ENCODE peak calls at places on chromosomes 16 and 17, in six cellular contexts. C is uterus; Q is CD8-positive, alpha-beta memory T cell; M is GM23248; X is left ventricle myocardium inferior; V is ovary. O is an unnamed sample. For H3K27me3 and H3K4me1, the result is how much of the 10 kb centered on the place peaks cover.

GRCh38 chr16:74455213-74455612 is 33.9 kb upstream of the CLEC18B start:
- DNase-seq in C (no peak), V (no peak), X (no peak), Q (no peak), M (peak), O (no peak)

GRCh38 chr16:11994187-11995119 is 17.9 kb downstream of the SNX29 start:
- DNase-seq in Q (no peak), X (no peak), M (peak), V (no peak), C (no peak), O (no peak)

GRCh38 chr16:80569440-80570105 is 28.8 kb downstream of the DYNLRB2 start:
- DNase-seq in X (no peak), M (peak), V (no peak), Q (no peak), C (no peak), O (no peak)

GRCh38 chr17:31391496-31391949 is at the start of gene RAB11FIP4:
- DNase-seq in M (peak), X (no peak), V (no peak), C (no peak), Q (peak), O (no peak)

GRCh38 chr17:67400193-67400592 is 23.1 kb downstream of the PITPNC1 start:
- DNase-seq in V (no peak), X (no peak), C (no peak), Q (peak), M (no peak), O (no peak)

GRCh38 chr17:32654351-32654750 is 167.6 kb downstream of the CDK5R1 start:
- DNase-seq in C (no peak), V (no peak), M (no peak), Q (no peak), X (no peak), O (no peak)

GRCh38 chr16:89601906-89602272 is 11.6 kb upstream of the DPEP1 start:
- DNase-seq in M (peak), C (no peak), V (no peak), Q (no peak), X (no peak), O (no peak)

GRCh38 chr17:75048396-75048933 is 1.4 kb downstream of the KCTD2 start:
- DNase-seq in V (no peak), C (no peak), X (no peak), M (peak), Q (no peak), O (no peak)

GRCh38 chr16:10981697-10982216 is 37.4 kb downstream of the CLEC16A start:
- DNase-seq in X (no peak), C (no peak), V (no peak), M (peak), Q (no peak), O (no peak)

GRCh38 chr16:78770353-78771091 is 671.1 kb downstream of the WWOX start:
- DNase-seq in X (peak), C (peak), V (peak), M (peak), Q (peak), O (peak)

GRCh38 chr17:14940946-14941280 is 324.2 kb downstream of the PMP22 start:
- DNase-seq in V (no peak), Q (no peak), M (peak), X (no peak), C (no peak), O (no peak)

GRCh38 chr16:81804134-81804610 is 25.1 kb downstream of the PLCG2 start:
- DNase-seq in X (no peak), V (no peak), M (no peak), Q (no peak), C (no peak), O (no peak)

GRCh38 chr17:45648642-45649041 is 135.5 kb upstream of the CRHR1 start:
- DNase-seq in V (no peak), Q (no peak), X (no peak), C (no peak), M (no peak), O (peak)

GRCh38 chr17:18857864-18858566 is at the start of gene PRPSAP2:
- DNase-seq in M (peak), X (peak), Q (peak), V (peak), C (peak), O (peak)

GRCh38 chr17:3647769-3648540 is 11.4 kb downstream of the CTNS start:
- DNase-seq in V (no peak), M (peak), X (peak), Q (no peak), C (peak), O (no peak)

GRCh38 chr17:1169913-1170312 is 9.9 kb downstream of the ABR start:
- DNase-seq in V (no peak), M (no peak), Q (no peak), X (no peak), C (no peak), O (no peak)

GRCh38 chr17:41792835-41793748 is 6.6 kb upstream of the JUP start:
- DNase-seq in V (peak), X (peak), C (peak), M (peak), Q (no peak), O (peak)

DNA sequence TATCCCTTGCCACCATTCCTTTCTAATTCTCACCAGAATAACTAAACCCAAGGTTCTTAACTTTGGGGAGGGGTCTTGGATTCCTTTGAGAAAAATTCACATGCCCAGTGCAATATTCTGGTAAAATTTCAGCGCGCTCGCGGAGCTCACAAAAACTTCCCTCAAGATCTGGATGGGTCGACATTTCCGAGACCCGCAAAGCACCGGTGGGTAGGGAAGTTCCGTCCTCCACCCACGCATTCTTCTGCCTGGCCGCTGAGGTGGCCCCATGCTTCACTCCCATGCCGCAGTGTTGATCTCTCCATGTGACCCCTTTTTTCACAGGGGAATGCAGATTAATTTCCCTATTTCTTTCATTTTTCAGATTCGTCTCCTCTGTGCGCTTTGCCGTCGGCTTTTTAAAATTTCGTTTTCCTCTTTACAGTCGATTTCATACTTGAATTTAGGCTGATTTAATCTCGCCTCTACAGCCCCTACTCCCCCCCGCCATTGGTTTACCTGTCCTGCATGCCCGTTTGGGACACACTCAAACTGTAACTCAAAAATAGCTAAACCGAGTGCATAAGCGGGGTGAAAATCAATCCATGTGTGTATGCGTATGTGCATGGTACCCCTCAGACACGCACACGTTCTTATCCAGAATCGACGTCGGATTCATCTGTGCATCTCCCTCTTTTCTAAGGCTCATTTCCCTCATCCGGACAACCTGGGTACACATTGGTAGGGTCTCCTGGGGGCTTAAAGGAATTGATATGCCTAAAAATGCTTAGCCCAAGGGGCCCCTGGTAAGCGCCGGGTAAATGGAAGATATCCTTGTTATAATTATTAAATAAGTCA is 1.4 kb upstream of the SP6 start:
- DNase-seq in Q (no peak), V (no peak), C (no peak), X (no peak), M (peak), O (no peak)
- H3K27me3 ChIP-seq in Q (half or more), V (under half), C (under half), X (half or more), M (under half), O (half or more)

DNA sequence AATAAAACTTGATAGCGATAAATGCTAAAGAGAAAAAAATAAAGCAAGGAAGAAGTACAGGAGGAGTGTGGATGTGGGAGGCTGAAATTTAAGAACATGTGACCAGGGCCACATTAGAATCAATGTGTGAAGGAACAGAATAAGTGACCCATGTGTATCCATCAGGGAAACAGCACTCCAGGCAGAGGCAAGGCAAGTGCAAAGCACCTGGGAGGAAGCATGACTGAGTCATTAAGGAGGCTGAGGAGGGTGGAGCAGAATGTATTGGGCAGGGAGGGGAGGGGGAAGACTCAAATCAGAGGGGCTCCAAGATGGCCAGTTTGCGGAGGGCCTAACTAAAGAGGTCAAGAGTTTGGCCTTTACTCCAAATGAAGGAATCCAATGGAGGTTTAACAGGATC is 8.0 kb downstream of the CDR2 start:
- DNase-seq in M (no peak), Q (no peak), X (no peak), C (no peak), V (no peak), O (no peak)
- H3K4me1 ChIP-seq in M (under half), Q (half or more), X (under half), C (under half), V (under half), O (under half)

GRCh38 chr17:17039911-17040310 is 2.3 kb upstream of the MPRIP start:
- DNase-seq in C (no peak), X (no peak), Q (no peak), M (no peak), V (no peak), O (peak)

GRCh38 chr17:17042381-17042736 is at the start of gene MPRIP:
- DNase-seq in C (no peak), Q (no peak), M (no peak), V (no peak), X (no peak), O (no peak)

GRCh38 chr17:17041018-17041521 is 1.2 kb upstream of the MPRIP start:
- DNase-seq in C (no peak), X (no peak), V (peak), M (peak), Q (no peak), O (peak)

GRCh38 chr17:17042851-17043667 is 802 bp downstream of the MPRIP start:
- DNase-seq in Q (no peak), X (no peak), C (peak), V (peak), M (peak), O (peak)

GRCh38 chr17:17041571-17042380 is 481 bp upstream of the MPRIP start:
- DNase-seq in C (peak), M (peak), X (peak), V (peak), Q (peak), O (peak)
- H3K4me3 ChIP-seq in C (peak), M (peak), X (peak), V (peak), Q (peak), O (peak)

GRCh38 chr17:79543566-79543965 is 67.3 kb downstream of the RBFOX3 start:
- DNase-seq in Q (no peak), M (no peak), C (no peak), X (no peak), V (no peak), O (no peak)
- H3K27me3 ChIP-seq in Q (under half), M (under half), C (under half), X (half or more), V (under half), O (under half)

GRCh38 chr17:55434721-55435120 is 13.1 kb upstream of the MMD start:
- DNase-seq in Q (no peak), M (peak), C (no peak), X (no peak), V (no peak), O (no peak)
- H3K4me1 ChIP-seq in Q (under half), M (under half), C (under half), X (under half), V (under half), O (under half)

DNA sequence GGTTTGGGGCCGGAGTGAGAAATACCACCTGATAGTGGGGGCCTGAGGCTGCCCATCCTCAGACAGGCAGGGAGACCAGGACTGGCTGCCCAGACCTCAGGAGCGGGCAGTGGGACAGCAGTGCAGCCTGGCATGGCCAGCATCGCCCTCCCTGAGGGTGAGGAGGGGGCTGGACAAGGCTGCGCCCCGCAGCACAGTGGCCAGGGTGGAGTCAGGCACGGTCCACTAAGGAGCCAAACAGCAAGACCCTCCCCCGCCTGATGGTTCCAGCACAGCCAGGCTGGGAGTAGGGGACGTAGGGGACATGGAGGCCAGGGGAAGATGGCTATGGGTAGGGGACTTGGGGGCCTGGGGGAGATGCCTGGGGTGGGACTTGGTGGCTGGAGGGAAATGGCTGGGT is 3.3 kb downstream of the ZNF598 start:
- DNase-seq in X (no peak), C (no peak), Q (no peak), V (peak), M (no peak), O (no peak)
- H3K4me3 ChIP-seq in X (no peak), C (no peak), Q (no peak), V (no peak), M (no peak), O (no peak)

GRCh38 chr17:34886831-34887230 is 74.4 kb downstream of the CCT6B start:
- DNase-seq in V (no peak), Q (no peak), C (no peak), X (no peak), M (no peak), O (no peak)
- H3K27me3 ChIP-seq in V (under half), Q (under half), C (under half), X (half or more), M (under half), O (under half)